ENCODE peak calls at places on chromosomes 4 and X, in ten cellular contexts. B is upper lobe of right lung, T is mesenchymal stem cell, L is pancreas, O is upper lobe of left lung, U is foreskin keratinocyte, K is body of pancreas, P is OCI-LY7, M is aorta, Y is ovary. C is an unnamed sample.

GRCh38 chrX:75522565-75523411 is at the start of gene ZDHHC15:
- DNase-seq in O (peak; percentile 57), Y (peak; percentile 60), B (peak; percentile 83), T (no peak), K (peak; percentile 70), U (no peak), M (peak; percentile 75), L (peak; percentile 58), P (no peak), C (no peak)

GRCh38 chr4:149063007-149063406 is 620.8 kb upstream of the NR3C2 start:
- DNase-seq in L (no peak), B (no peak), T (no peak), P (no peak), M (no peak), K (no peak), O (no peak), Y (no peak), U (no peak), C (no peak)

GRCh38 chr4:102252171-102252570 is 93.1 kb downstream of the SLC39A8 start:
- DNase-seq in Y (no peak), B (no peak), T (no peak), U (no peak), L (no peak), P (no peak), M (no peak), K (no peak), O (no peak), C (no peak)

GRCh38 chr4:17285747-17286146 is 226.1 kb downstream of the QDPR start:
- DNase-seq in Y (no peak), O (no peak), L (no peak), T (no peak), U (no peak), K (no peak), M (no peak), P (no peak), B (no peak), C (no peak)

GRCh38 chr4:8387615-8388266 is 52.8 kb downstream of the ACOX3 start:
- DNase-seq in Y (no peak), O (no peak), M (no peak), K (no peak), L (no peak), B (no peak), U (no peak), P (no peak), T (no peak), C (no peak)

GRCh38 chrX:114127411-114128025 is 456.4 kb upstream of the HTR2C start:
- DNase-seq in P (no peak), O (no peak), K (no peak), Y (no peak), M (no peak), L (no peak), U (no peak), T (no peak), B (no peak), C (no peak)

GRCh38 chr4:133377286-133377685 is 228.2 kb downstream of the PCDH10 start:
- DNase-seq in P (no peak), U (no peak), B (no peak), M (no peak), T (no peak), O (no peak), Y (no peak), L (no peak), K (no peak), C (no peak)

GRCh38 chrX:106875151-106875550 is 28.0 kb downstream of the RIPPLY1 start:
- DNase-seq in P (no peak), M (no peak), U (no peak), Y (no peak), K (no peak), O (no peak), B (no peak), T (peak; percentile 45), L (no peak), C (no peak)

GRCh38 chr4:146132445-146132844 is 43.1 kb upstream of the LSM6 start:
- DNase-seq in B (no peak), U (peak; percentile 23), O (no peak), K (no peak), L (no peak), Y (no peak), T (peak; percentile 10), M (no peak), P (no peak), C (peak; percentile 52)

GRCh38 chr4:185837415-185838103 is 25.6 kb upstream of the SORBS2 start:
- DNase-seq in O (no peak), T (no peak), L (no peak), U (no peak), K (no peak), P (no peak), Y (no peak), B (no peak), M (no peak), C (no peak)

GRCh38 chrX:32533848-32534247 is 677.5 kb downstream of the DMD start:
- DNase-seq in L (no peak), O (no peak), P (no peak), M (no peak), B (no peak), U (no peak), T (no peak), K (no peak), Y (no peak), C (no peak)

GRCh38 chrX:97016106-97016505 is 132.4 kb downstream of the RPA4 start:
- DNase-seq in T (no peak), B (no peak), P (no peak), O (no peak), M (no peak), L (no peak), K (no peak), U (no peak), Y (no peak), C (no peak)

GRCh38 chr4:25936696-25937095 is 22.7 kb downstream of the SMIM20 start:
- DNase-seq in T (no peak), K (no peak), P (no peak), M (no peak), O (no peak), U (no peak), L (no peak), Y (no peak), B (no peak), C (no peak)
- H3K27ac ChIP-seq in T (no peak overlapping the region), K (no peak overlapping the region), P (no peak overlapping the region), M (no peak overlapping the region), O (no peak overlapping the region), U (no peak overlapping the region), L (no peak overlapping the region), Y (no peak overlapping the region), B (no peak overlapping the region), C (no peak overlapping the region)

GRCh38 chr4:87017580-87018061 is 82.8 kb downstream of the AFF1 start:
- DNase-seq in T (peak; percentile 91), B (no peak), L (no peak), U (no peak), M (no peak), Y (no peak), O (no peak), P (no peak), K (no peak), C (no peak)
- H3K27ac ChIP-seq in T (no peak overlapping the region), B (no peak overlapping the region), L (no peak overlapping the region), U (no peak overlapping the region), M (no peak overlapping the region), Y (no peak overlapping the region), O (peak overlapping the region; percentile 72), P (no peak overlapping the region), K (peak overlapping the region; percentile 15), C (no peak overlapping the region)

DNA sequence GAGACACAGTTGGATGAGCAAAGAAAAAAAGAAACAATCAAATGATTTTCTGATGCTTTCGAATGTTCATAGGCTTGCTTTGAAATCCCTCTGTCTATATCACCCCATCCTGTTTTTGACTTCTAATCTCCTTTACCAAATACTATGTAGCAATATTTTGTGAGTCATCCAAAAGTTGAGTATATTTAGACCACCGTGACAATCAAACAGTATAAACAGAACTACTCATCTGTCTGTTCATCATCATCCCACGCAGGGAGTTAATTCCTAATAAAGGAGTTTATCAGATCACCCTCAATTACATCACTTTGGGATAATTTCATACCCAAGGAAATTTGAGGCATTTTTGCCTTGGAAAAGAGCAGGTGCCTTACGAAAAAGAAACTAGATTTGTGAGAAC is 212.9 kb downstream of the CBR4 start:
- DNase-seq in U (peak; percentile 82), O (no peak), P (no peak), Y (no peak), T (peak; percentile 91), L (no peak), B (no peak), M (no peak), K (no peak), C (peak; percentile 44)
- H3K27ac ChIP-seq in U (peak overlapping the region; percentile 72), O (no peak overlapping the region), P (no peak overlapping the region), Y (no peak overlapping the region), T (peak overlapping the region; percentile 98), L (no peak overlapping the region), B (peak overlapping the region; percentile 24), M (no peak overlapping the region), K (no peak overlapping the region), C (peak overlapping the region; percentile 43)

GRCh38 chr4:88609387-88609786 is 17.1 kb downstream of the HERC3 start:
- DNase-seq in B (no peak), O (no peak), L (no peak), T (peak; percentile 11), Y (no peak), M (no peak), P (no peak), K (no peak), U (peak; percentile 29), C (no peak)

GRCh38 chr4:88614058-88614457 is 21.8 kb downstream of the HERC3 start:
- DNase-seq in M (no peak), U (no peak), P (no peak), T (no peak), Y (no peak), K (no peak), O (no peak), L (no peak), B (no peak), C (no peak)

GRCh38 chr4:88613417-88613875 is 21.2 kb downstream of the HERC3 start:
- DNase-seq in U (peak; percentile 30), Y (no peak), B (no peak), T (no peak), O (no peak), L (no peak), K (no peak), M (no peak), P (peak; percentile 41), C (no peak)

GRCh38 chr4:88606832-88607231 is 14.6 kb downstream of the HERC3 start:
- DNase-seq in K (no peak), Y (no peak), M (no peak), O (no peak), L (no peak), P (no peak), B (no peak), U (peak; percentile 92), T (no peak), C (peak; percentile 95)

GRCh38 chr4:88610771-88611170 is 18.5 kb downstream of the HERC3 start:
- DNase-seq in Y (peak; percentile 24), M (peak; percentile 83), P (no peak), B (no peak), L (no peak), K (peak; percentile 37), U (peak; percentile 48), T (peak; percentile 11), O (no peak), C (no peak)
- H3K27ac ChIP-seq in Y (no peak overlapping the region), M (peak overlapping the region; percentile 95), P (no peak overlapping the region), B (peak overlapping the region; percentile 26), L (peak overlapping the region; percentile 63), K (peak overlapping the region; percentile 26), U (peak overlapping the region; percentile 97), T (peak overlapping the region; percentile 81), O (peak overlapping the region; percentile 80), C (peak overlapping the region; percentile 100)

DNA sequence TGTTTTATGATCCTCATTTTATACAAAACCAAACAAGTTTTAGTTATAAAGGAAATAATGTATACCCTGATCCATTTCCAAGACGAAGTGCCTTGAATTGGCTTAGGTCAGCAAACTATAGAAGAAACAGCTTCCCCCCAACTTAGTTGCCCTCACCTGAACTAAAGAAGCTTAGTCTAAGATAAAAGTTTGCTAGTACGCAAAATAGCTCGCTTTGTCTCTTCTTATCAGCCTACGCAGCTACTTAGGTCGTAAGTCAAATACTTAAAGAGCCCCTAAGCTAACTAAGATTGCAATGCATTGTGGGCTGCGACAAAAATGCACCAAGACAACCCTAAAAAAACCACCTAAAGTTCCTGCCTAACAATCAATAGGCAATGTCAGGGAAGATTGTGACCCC is 12.8 kb downstream of the CLNK start:
- DNase-seq in O (no peak), K (no peak), M (no peak), P (no peak), T (no peak), L (no peak), U (no peak), B (no peak), Y (no peak), C (no peak)
- H3K27ac ChIP-seq in O (no peak overlapping the region), K (no peak overlapping the region), M (no peak overlapping the region), P (peak overlapping the region; percentile 72), T (no peak overlapping the region), L (no peak overlapping the region), U (no peak overlapping the region), B (no peak overlapping the region), Y (no peak overlapping the region), C (no peak overlapping the region)